ENCODE peak calls at places on chromosomes 7 and 10, in five cellular contexts. One of them, this sample, is unnamed.

GRCh38 chr7:150879345-150879744 is 27.0 kb downstream of the AOC1 start:
- DNase-seq in lung: no peak
- DNase-seq in HCT116: no peak
- DNase-seq in cardiac muscle cell: peak; percentile 34
- DNase-seq in body of pancreas: no peak
- DNase-seq in this sample: no peak

GRCh38 chr10:100878291-100878910 is 34.4 kb upstream of the SLF2 start:
- DNase-seq in lung: no peak
- DNase-seq in HCT116: peak; percentile 82
- DNase-seq in cardiac muscle cell: peak; percentile 81
- DNase-seq in body of pancreas: peak; percentile 37
- DNase-seq in this sample: peak; percentile 88

GRCh38 chr10:132454296-132455198 is 57.5 kb downstream of the PWWP2B start:
- DNase-seq in lung: no peak
- DNase-seq in HCT116: no peak
- DNase-seq in cardiac muscle cell: no peak
- DNase-seq in body of pancreas: no peak
- DNase-seq in this sample: no peak

GRCh38 chr7:134444198-134444960 is 14.5 kb downstream of the AKR1B1 start:
- DNase-seq in lung: no peak
- DNase-seq in HCT116: no peak
- DNase-seq in cardiac muscle cell: no peak
- DNase-seq in body of pancreas: no peak
- DNase-seq in this sample: no peak

GRCh38 chr7:95772298-95772770 is at the start of gene DYNC1I1:
- DNase-seq in lung: peak; percentile 63
- DNase-seq in HCT116: no peak
- DNase-seq in cardiac muscle cell: peak; percentile 72
- DNase-seq in body of pancreas: peak; percentile 61
- DNase-seq in this sample: peak; percentile 66

GRCh38 chr7:4724648-4725013 is 42.5 kb downstream of the FOXK1 start:
- DNase-seq in lung: no peak
- DNase-seq in HCT116: no peak
- DNase-seq in cardiac muscle cell: no peak
- DNase-seq in body of pancreas: no peak
- DNase-seq in this sample: peak; percentile 36

GRCh38 chr10:131161087-131161486 is 150.4 kb downstream of the TCERG1L start:
- DNase-seq in lung: no peak
- DNase-seq in HCT116: no peak
- DNase-seq in cardiac muscle cell: no peak
- DNase-seq in body of pancreas: no peak
- DNase-seq in this sample: no peak

GRCh38 chr10:1190791-1191490 is 134.8 kb downstream of the WDR37 start:
- DNase-seq in lung: no peak
- DNase-seq in HCT116: no peak
- DNase-seq in cardiac muscle cell: no peak
- DNase-seq in body of pancreas: no peak
- DNase-seq in this sample: no peak

GRCh38 chr10:90051474-90051873 is 350.1 kb downstream of the KIF20B start:
- DNase-seq in lung: no peak
- DNase-seq in HCT116: no peak
- DNase-seq in cardiac muscle cell: no peak
- DNase-seq in body of pancreas: no peak
- DNase-seq in this sample: no peak

GRCh38 chr7:88256906-88257305 is 37.1 kb upstream of the SRI start:
- DNase-seq in lung: no peak
- DNase-seq in HCT116: no peak
- DNase-seq in cardiac muscle cell: no peak
- DNase-seq in body of pancreas: no peak
- DNase-seq in this sample: no peak

GRCh38 chr10:110083884-110084283 is 76.1 kb downstream of the ADD3 start:
- DNase-seq in lung: no peak
- DNase-seq in HCT116: no peak
- DNase-seq in cardiac muscle cell: peak; percentile 58
- DNase-seq in body of pancreas: no peak
- DNase-seq in this sample: peak; percentile 69

GRCh38 chr10:45224219-45224841 is 91.1 kb downstream of the OR13A1 start:
- DNase-seq in lung: no peak
- DNase-seq in HCT116: no peak
- DNase-seq in cardiac muscle cell: peak; percentile 9
- DNase-seq in body of pancreas: no peak
- DNase-seq in this sample: no peak

GRCh38 chr7:110775046-110775445 is 315.9 kb upstream of the LRRN3 start:
- DNase-seq in lung: no peak
- DNase-seq in HCT116: no peak
- DNase-seq in cardiac muscle cell: no peak
- DNase-seq in body of pancreas: no peak
- DNase-seq in this sample: peak; percentile 52

GRCh38 chr10:17453377-17454091 is 861 bp downstream of the ST8SIA6 start:
- DNase-seq in lung: no peak
- DNase-seq in HCT116: no peak
- DNase-seq in cardiac muscle cell: peak; percentile 38
- DNase-seq in body of pancreas: peak; percentile 35
- DNase-seq in this sample: peak; percentile 25

GRCh38 chr7:158431941-158432347 is 155.7 kb downstream of the PTPRN2 start:
- DNase-seq in lung: peak; percentile 66
- DNase-seq in HCT116: peak; percentile 54
- DNase-seq in cardiac muscle cell: peak; percentile 93
- DNase-seq in body of pancreas: peak; percentile 24
- DNase-seq in this sample: peak; percentile 100

GRCh38 chr10:92530421-92530820 is 43.5 kb downstream of the IDE start:
- DNase-seq in lung: no peak
- DNase-seq in HCT116: no peak
- DNase-seq in cardiac muscle cell: peak; percentile 23
- DNase-seq in body of pancreas: no peak
- DNase-seq in this sample: peak; percentile 63

GRCh38 chr10:100182281-100182680 is 3.5 kb downstream of the ERLIN1 start:
- DNase-seq in lung: no peak
- DNase-seq in HCT116: no peak
- DNase-seq in cardiac muscle cell: no peak
- DNase-seq in body of pancreas: no peak
- DNase-seq in this sample: no peak

GRCh38 chr10:64636461-64636860 is 1115.3 kb downstream of the REEP3 start:
- DNase-seq in lung: no peak
- DNase-seq in HCT116: no peak
- DNase-seq in cardiac muscle cell: no peak
- DNase-seq in body of pancreas: no peak
- DNase-seq in this sample: no peak

GRCh38 chr10:61825001-61825400 is 76.5 kb upstream of the ARID5B start:
- DNase-seq in lung: no peak
- DNase-seq in HCT116: no peak
- DNase-seq in cardiac muscle cell: no peak
- DNase-seq in body of pancreas: no peak
- DNase-seq in this sample: no peak

GRCh38 chr7:150953061-150953997 is 24.8 kb downstream of the KCNH2 start:
- DNase-seq in lung: no peak
- DNase-seq in HCT116: no peak
- DNase-seq in cardiac muscle cell: no peak
- DNase-seq in body of pancreas: no peak
- DNase-seq in this sample: no peak

GRCh38 chr7:148045521-148045920 is 545.0 kb upstream of the C7orf33 start:
- DNase-seq in lung: no peak
- DNase-seq in HCT116: no peak
- DNase-seq in cardiac muscle cell: no peak
- DNase-seq in body of pancreas: no peak
- DNase-seq in this sample: no peak

GRCh38 chr7:34096777-34097176 is 191.4 kb downstream of the BMPER start:
- DNase-seq in lung: no peak
- DNase-seq in HCT116: no peak
- DNase-seq in cardiac muscle cell: peak; percentile 8
- DNase-seq in body of pancreas: no peak
- DNase-seq in this sample: no peak

GRCh38 chr10:24251547-24251946 is 42.6 kb downstream of the KIAA1217 start:
- DNase-seq in lung: no peak
- DNase-seq in HCT116: no peak
- DNase-seq in cardiac muscle cell: no peak
- DNase-seq in body of pancreas: no peak
- DNase-seq in this sample: no peak

GRCh38 chr7:113026941-113027340 is 59.7 kb downstream of the GPR85 start:
- DNase-seq in lung: no peak
- DNase-seq in HCT116: no peak
- DNase-seq in cardiac muscle cell: no peak
- DNase-seq in body of pancreas: no peak
- DNase-seq in this sample: no peak

GRCh38 chr7:157033483-157034473 is 23.3 kb upstream of the MNX1 start:
- DNase-seq in lung: no peak
- DNase-seq in HCT116: no peak
- DNase-seq in cardiac muscle cell: no peak
- DNase-seq in body of pancreas: no peak
- DNase-seq in this sample: no peak

GRCh38 chr7:67453580-67453979 is 456.9 kb downstream of the TYW1 start:
- DNase-seq in lung: no peak
- DNase-seq in HCT116: no peak
- DNase-seq in cardiac muscle cell: no peak
- DNase-seq in body of pancreas: no peak
- DNase-seq in this sample: no peak

GRCh38 chr10:86301971-86302370 is 64.6 kb downstream of the GRID1 start:
- DNase-seq in lung: no peak
- DNase-seq in HCT116: no peak
- DNase-seq in cardiac muscle cell: no peak
- DNase-seq in body of pancreas: no peak
- DNase-seq in this sample: no peak

GRCh38 chr7:30445770-30446169 is 32.8 kb downstream of the NOD1 start:
- DNase-seq in lung: peak; percentile 85
- DNase-seq in HCT116: no peak
- DNase-seq in cardiac muscle cell: peak; percentile 90
- DNase-seq in body of pancreas: peak; percentile 31
- DNase-seq in this sample: peak; percentile 77

GRCh38 chr7:7449055-7449454 is 86.6 kb downstream of the COL28A1 start:
- DNase-seq in lung: no peak
- DNase-seq in HCT116: no peak
- DNase-seq in cardiac muscle cell: no peak
- DNase-seq in body of pancreas: no peak
- DNase-seq in this sample: no peak

GRCh38 chr7:111987115-111987826 is 218.9 kb downstream of the DOCK4 start:
- DNase-seq in lung: no peak
- DNase-seq in HCT116: no peak
- DNase-seq in cardiac muscle cell: peak; percentile 63
- DNase-seq in body of pancreas: no peak
- DNase-seq in this sample: peak; percentile 69

GRCh38 chr10:29585488-29585976 is 49.2 kb downstream of the SVIL start:
- DNase-seq in lung: peak; percentile 6
- DNase-seq in HCT116: no peak
- DNase-seq in cardiac muscle cell: peak; percentile 12
- DNase-seq in body of pancreas: no peak
- DNase-seq in this sample: peak; percentile 45

DNA sequence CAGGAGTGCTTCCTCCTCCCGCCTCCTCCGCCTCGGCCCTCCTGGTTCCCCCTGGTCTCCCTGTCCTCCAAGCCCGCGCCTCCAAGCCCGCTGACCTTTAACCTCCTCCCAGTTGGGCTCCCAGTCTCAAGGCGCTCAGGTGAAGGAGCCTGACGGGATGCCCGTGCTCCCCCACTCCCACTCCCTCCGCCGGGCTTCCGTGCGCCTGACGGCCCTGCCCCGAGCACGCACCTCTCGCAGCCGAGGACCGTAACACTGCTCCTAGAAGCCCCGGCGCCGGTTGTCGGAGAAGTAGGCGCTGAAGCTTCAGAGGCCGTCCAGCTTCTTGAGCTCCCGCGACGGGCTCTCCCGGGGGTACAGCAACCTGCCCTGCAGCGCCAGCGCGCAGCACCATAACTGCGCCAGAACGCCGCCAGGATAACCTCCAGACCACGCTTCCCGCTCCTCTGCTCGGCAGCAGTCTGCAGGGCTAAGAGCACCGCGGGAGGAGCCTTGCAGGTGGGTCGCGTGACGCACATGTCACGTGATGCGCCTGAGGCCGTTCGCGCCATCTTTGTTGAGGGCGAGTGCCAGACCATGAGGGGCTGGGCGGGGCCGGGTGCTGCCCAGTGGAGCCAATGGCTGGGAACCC is 71.0 kb upstream of the ZNF479 start:
- DNase-seq in lung: no peak
- DNase-seq in HCT116: no peak
- DNase-seq in cardiac muscle cell: no peak
- DNase-seq in body of pancreas: no peak
- DNase-seq in this sample: no peak
- H3K4me3 ChIP-seq in lung: no peak overlapping the region
- H3K4me3 ChIP-seq in HCT116: no peak overlapping the region
- H3K4me3 ChIP-seq in cardiac muscle cell: no peak overlapping the region
- H3K4me3 ChIP-seq in body of pancreas: no peak overlapping the region
- H3K4me3 ChIP-seq in this sample: no peak overlapping the region

GRCh38 chr7:132321387-132321786 is 254.9 kb downstream of the PLXNA4 start:
- DNase-seq in lung: no peak
- DNase-seq in HCT116: no peak
- DNase-seq in cardiac muscle cell: peak; percentile 24
- DNase-seq in body of pancreas: no peak
- DNase-seq in this sample: peak; percentile 20
- TF ChIP-seq CTCF in lung: no peak
- TF ChIP-seq CTCF in HCT116: no peak
- TF ChIP-seq CTCF in cardiac muscle cell: no peak
- TF ChIP-seq CTCF in body of pancreas: no peak
- TF ChIP-seq CTCF in this sample: peak; percentile 36

DNA sequence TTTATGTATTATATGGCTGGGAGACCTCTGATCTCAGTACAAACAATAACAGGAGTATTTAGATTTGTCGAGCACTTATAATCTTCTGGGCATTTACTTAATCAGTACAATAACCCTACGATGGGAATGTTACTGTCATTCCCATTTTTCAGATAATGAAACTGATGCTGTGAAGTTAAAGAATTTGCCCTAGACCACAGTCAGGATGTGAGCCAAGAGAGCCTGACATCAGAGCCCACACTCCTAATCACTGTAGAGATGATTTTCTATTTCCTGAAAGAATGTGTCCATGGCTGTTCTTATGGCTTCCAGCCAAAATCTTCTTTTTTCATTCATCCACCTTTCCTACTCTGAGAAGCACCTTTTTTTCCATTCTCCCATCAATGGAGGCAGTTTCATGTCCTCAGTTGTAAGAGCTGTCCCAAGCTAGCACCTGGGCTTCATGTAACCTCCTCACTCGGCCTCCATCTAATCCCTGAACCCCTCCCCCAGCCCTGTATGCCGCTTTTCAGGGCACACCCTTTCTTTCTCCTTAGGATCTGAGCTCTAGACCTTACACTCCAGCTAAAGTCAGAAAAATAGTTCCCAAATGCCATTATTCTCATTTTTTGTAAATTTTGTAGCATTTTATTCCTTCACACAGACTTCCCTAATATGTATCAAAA is 12.2 kb upstream of the CAV1 start:
- DNase-seq in lung: no peak
- DNase-seq in HCT116: no peak
- DNase-seq in cardiac muscle cell: peak; percentile 64
- DNase-seq in body of pancreas: no peak
- DNase-seq in this sample: peak; percentile 72
- H3K4me3 ChIP-seq in lung: no peak overlapping the region
- H3K4me3 ChIP-seq in HCT116: peak overlapping the region; percentile 41
- H3K4me3 ChIP-seq in cardiac muscle cell: no peak overlapping the region
- H3K4me3 ChIP-seq in body of pancreas: no peak overlapping the region
- H3K4me3 ChIP-seq in this sample: no peak overlapping the region

DNA sequence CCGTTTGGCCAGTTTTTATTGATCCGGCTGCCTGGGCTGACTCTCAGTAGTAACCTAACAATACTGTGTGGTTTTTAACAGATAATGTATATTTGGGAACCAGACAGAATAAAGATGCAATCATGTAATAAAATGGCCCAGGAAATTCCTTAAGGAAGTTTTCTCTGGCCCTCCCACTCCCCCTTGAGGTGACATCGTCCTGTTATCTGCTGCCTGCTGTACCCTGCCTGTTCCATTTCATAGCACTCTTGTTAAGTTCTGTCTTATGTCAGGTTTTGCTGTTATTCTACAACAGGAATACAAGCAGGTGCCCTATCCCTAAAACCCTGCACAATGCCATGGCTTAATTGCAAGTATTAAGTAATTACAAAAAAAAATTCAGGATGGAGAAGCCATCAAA is 12.5 kb downstream of the ITGB8 start:
- DNase-seq in lung: no peak
- DNase-seq in HCT116: no peak
- DNase-seq in cardiac muscle cell: no peak
- DNase-seq in body of pancreas: no peak
- DNase-seq in this sample: no peak
- TF ChIP-seq CTCF in lung: no peak
- TF ChIP-seq CTCF in HCT116: peak; percentile 27
- TF ChIP-seq CTCF in cardiac muscle cell: peak; percentile 5
- TF ChIP-seq CTCF in body of pancreas: peak; percentile 16
- TF ChIP-seq CTCF in this sample: peak; percentile 50

This sample was measured in choroid plexus epithelial cell.